ENCODE peak calls at places on chromosomes 4 and X, in five cellular contexts. M is CD8-positive, alpha-beta T cell; R is lower lobe of right lung; Z is cardiac muscle cell; D is heart right ventricle. V is an unnamed sample. For H3K27me3, the result is how much of the 10 kb centered on the place peaks cover.

GRCh38 chrX:40863671-40864070 is 128.3 kb upstream of the MED14 start:
- DNase-seq in D (no peak), M (no peak), Z (no peak), R (no peak), V (no peak)

GRCh38 chrX:151019837-151020236 is 36.7 kb downstream of the HMGB3 start:
- DNase-seq in Z (no peak), D (no peak), M (no peak), R (no peak), V (no peak)

GRCh38 chr4:139665690-139666529 is at the start of gene MGST2:
- DNase-seq in Z (peak), M (peak), R (peak), D (peak), V (peak)

GRCh38 chr4:121256346-121256745 is 92.2 kb upstream of the TNIP3 start:
- DNase-seq in Z (no peak), M (peak), R (no peak), D (no peak), V (peak)

GRCh38 chr4:109648266-109648996 is 54.8 kb downstream of the CASP6 start:
- DNase-seq in M (no peak), R (no peak), D (no peak), Z (no peak), V (no peak)

GRCh38 chr4:108081251-108081650 is 87.5 kb downstream of the LEF1 start:
- DNase-seq in D (no peak), R (no peak), Z (no peak), M (peak), V (no peak)

GRCh38 chr4:8304827-8305695 is 35.5 kb downstream of the HTRA3 start:
- DNase-seq in D (no peak), R (no peak), M (no peak), Z (no peak), V (no peak)

GRCh38 chrX:153828723-153829548 is 1.4 kb downstream of the PDZD4 start:
- DNase-seq in Z (peak), D (no peak), M (no peak), R (no peak), V (no peak)

GRCh38 chrX:23008431-23009099 is 8.8 kb downstream of the DDX53 start:
- DNase-seq in D (no peak), R (no peak), M (no peak), Z (peak), V (peak)

GRCh38 chrX:69153060-69153730 is 12.1 kb downstream of the PJA1 start:
- DNase-seq in M (no peak), D (no peak), Z (peak), R (no peak), V (no peak)

GRCh38 chr4:158046345-158046744 is 126.5 kb downstream of the GASK1B start:
- DNase-seq in Z (no peak), M (no peak), D (no peak), R (no peak), V (no peak)

GRCh38 chr4:153852501-153852900 is 63.6 kb upstream of the SFRP2 start:
- DNase-seq in Z (no peak), R (no peak), M (no peak), D (no peak), V (no peak)

GRCh38 chr4:17241835-17242234 is 270.1 kb downstream of the QDPR start:
- DNase-seq in R (no peak), M (no peak), D (no peak), Z (no peak), V (no peak)

GRCh38 chr4:73523126-73523525 is 41.6 kb downstream of the AFM start:
- DNase-seq in Z (no peak), M (no peak), R (no peak), D (no peak), V (no peak)

GRCh38 chrX:14697453-14697852 is 168.1 kb downstream of the GLRA2 start:
- DNase-seq in R (no peak), M (no peak), Z (peak), D (no peak), V (peak)

GRCh38 chrX:5113128-5113527 is 1115.5 kb downstream of the NLGN4X start:
- DNase-seq in D (no peak), M (no peak), R (no peak), Z (peak), V (peak)

GRCh38 chrX:66110112-66110511 is 53.9 kb upstream of the HEPH start:
- DNase-seq in M (no peak), Z (peak), D (no peak), R (no peak), V (peak)

GRCh38 chr4:163063891-163064290 is 102.8 kb downstream of the NAF1 start:
- DNase-seq in M (no peak), R (no peak), D (no peak), Z (no peak), V (no peak)

GRCh38 chrX:44971674-44972073 is 98.7 kb downstream of the KDM6A start:
- DNase-seq in Z (peak), R (no peak), M (no peak), D (no peak), V (no peak)

GRCh38 chr4:28654618-28655017 is 1794.0 kb downstream of the STIM2 start:
- DNase-seq in Z (no peak), D (no peak), M (no peak), R (no peak), V (peak)

GRCh38 chrX:44344194-44344593 is 722 bp upstream of the EFHC2 start:
- DNase-seq in D (peak), R (peak), Z (no peak), M (peak), V (no peak)

DNA sequence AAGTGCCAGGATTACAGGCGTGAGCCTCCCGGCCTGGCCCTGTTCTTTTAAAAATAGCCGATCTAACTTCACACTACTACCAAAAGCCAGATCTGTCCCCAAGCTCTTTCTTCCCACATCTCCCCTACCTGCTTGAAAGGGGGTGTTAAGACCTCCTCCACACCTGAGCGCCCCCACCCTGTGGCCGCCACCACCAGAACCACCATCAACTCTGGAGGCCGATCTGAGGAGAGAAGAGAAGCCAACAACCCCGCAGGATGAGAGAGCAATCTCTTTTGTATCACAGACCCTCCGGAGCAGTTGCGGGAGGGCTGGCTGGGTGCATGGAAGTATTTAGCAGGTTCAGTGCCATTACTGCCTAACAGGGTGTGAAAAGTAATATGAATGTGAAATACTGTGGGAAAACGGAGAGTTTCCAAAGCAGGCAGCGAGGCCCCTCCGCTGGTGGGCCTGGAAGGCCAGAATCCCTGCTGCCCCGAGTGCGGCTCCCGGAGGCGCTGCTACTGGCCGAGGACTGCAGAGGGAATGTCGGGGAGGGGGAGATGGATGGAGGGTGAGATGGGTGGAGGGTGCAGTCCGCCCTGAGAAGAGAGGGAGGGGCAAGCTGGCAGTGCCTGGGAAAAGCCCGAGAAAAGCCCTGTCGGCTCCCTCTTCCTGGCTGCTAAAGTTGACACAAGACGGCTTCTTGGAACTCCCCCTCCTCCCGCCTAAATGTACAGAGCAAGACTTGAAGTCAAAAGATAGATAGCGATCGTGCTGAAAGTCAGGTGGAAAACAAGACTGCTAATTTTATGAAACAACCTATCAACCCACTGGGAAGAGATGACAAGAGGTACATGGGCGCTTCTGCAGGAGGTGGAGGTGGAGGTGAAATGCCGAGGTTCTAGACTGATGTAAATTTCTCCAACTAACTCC is 22.3 kb downstream of the HAND2 start:
- DNase-seq in Z (peak), D (no peak), M (peak), R (no peak), V (no peak)
- H3K27me3 ChIP-seq in Z (under half), D (under half), M (half or more), R (half or more), V (under half)

GRCh38 chrX:112081781-112082482 is 644 bp downstream of the TRPC5 start:
- DNase-seq in Z (peak), R (no peak), D (no peak), M (no peak), V (no peak)

GRCh38 chrX:112087545-112087944 is 5.0 kb upstream of the TRPC5 start:
- DNase-seq in D (no peak), M (no peak), R (no peak), Z (no peak), V (peak)

GRCh38 chrX:112085149-112085548 is 2.6 kb upstream of the TRPC5 start:
- DNase-seq in D (no peak), R (no peak), Z (no peak), M (no peak), V (no peak)

GRCh38 chrX:112078606-112079005 is 4.0 kb downstream of the TRPC5 start:
- DNase-seq in R (no peak), D (no peak), M (no peak), Z (no peak), V (no peak)

DNA sequence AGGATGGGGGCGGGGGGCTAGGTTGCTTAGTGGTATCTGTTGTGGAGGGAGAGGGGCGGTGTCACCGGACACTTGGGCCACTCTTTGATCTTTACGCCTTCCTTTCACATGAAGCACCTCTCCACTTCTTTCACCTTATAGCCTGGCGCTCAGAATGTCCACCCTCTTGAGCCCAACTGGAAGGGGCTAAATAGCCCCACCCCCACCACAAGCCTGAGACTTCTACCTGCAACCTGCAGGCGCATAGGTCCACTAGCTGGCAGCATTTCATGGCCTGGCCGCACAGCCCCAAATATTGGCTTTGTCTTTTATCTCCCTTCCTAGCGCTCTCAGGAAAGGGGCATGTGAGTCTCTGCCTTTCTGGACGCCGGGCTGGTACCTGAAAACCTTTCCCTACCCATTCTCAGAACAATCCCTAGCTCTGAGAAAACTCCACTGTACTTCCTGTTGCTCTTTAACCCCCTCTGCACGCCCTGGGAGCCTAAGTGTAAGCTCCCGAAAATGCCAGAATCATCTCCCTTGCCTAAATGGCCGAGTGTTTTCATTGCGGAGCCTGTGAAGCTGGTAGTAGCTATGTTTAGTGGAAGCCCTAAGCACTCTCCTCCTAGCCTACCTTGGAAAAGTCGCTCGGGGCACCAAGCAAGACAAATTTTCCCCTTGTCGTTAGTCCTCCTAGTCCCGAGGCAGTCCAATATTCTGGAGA is 1.2 kb upstream of the TRPC5 start:
- DNase-seq in R (no peak), M (no peak), D (no peak), Z (no peak), V (no peak)
- H3K4me3 ChIP-seq in R (no peak), M (no peak), D (no peak), Z (peak), V (no peak)

DNA sequence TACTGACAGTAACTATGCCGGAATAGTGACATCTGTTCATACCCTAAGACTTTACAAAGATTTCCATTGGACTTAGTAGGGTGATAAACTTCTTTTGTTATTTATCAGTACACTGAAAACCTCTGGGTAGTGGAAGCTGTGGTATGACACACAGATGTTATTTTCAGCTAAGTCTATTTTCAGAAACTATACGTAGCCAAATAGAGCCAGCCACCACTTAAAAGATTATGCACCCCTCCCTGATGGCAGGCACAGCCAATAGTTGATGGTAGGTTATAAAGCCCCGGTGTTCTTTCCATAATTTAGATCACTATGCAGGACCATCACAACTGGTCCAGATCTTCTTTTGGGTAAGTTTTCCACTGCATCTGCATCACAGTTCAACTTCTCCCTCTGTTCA is 1603.2 kb upstream of the PABPC4L start:
- DNase-seq in M (no peak), Z (no peak), R (no peak), D (no peak), V (no peak)
- TF ChIP-seq CTCF in M (no peak), Z (no peak), R (no peak), D (no peak), V (no peak)

GRCh38 chr4:186296481-186296880 is 30.5 kb downstream of the F11 start:
- DNase-seq in R (no peak), D (no peak), M (no peak), Z (no peak), V (no peak)
- H3K27me3 ChIP-seq in R (under half), D (under half), M (under half), Z (under half), V (under half)

GRCh38 chrX:149074429-149074828 is 430.7 kb downstream of the IDS start:
- DNase-seq in R (no peak), M (peak), D (peak), Z (peak), V (peak)
- H3K4me3 ChIP-seq in R (no peak), M (no peak), D (no peak), Z (no peak), V (no peak)

GRCh38 chr4:56007154-56007553 is 58.4 kb downstream of the CEP135 start:
- DNase-seq in R (no peak), M (no peak), D (no peak), Z (no peak), V (no peak)
- TF ChIP-seq CTCF in R (no peak), M (no peak), D (no peak), Z (no peak), V (no peak)

GRCh38 chr4:4864443-4864939 is 5.0 kb downstream of the MSX1 start:
- DNase-seq in R (no peak), M (no peak), Z (no peak), D (no peak), V (no peak)
- H3K27me3 ChIP-seq in R (half or more), M (under half), Z (half or more), D (half or more), V (half or more)

GRCh38 chr4:54014761-54015160 is 49.6 kb downstream of the CHIC2 start:
- DNase-seq in R (no peak), M (no peak), D (no peak), Z (no peak), V (no peak)

GRCh38 chr4:54017974-54018373 is 46.4 kb downstream of the CHIC2 start:
- DNase-seq in D (no peak), R (no peak), M (no peak), Z (no peak), V (no peak)

GRCh38 chr4:54016504-54016903 is 47.9 kb downstream of the CHIC2 start:
- DNase-seq in D (no peak), M (no peak), Z (peak), R (no peak), V (no peak)

GRCh38 chr4:54015421-54016065 is 48.9 kb downstream of the CHIC2 start:
- DNase-seq in R (no peak), M (no peak), Z (peak), D (no peak), V (no peak)

DNA sequence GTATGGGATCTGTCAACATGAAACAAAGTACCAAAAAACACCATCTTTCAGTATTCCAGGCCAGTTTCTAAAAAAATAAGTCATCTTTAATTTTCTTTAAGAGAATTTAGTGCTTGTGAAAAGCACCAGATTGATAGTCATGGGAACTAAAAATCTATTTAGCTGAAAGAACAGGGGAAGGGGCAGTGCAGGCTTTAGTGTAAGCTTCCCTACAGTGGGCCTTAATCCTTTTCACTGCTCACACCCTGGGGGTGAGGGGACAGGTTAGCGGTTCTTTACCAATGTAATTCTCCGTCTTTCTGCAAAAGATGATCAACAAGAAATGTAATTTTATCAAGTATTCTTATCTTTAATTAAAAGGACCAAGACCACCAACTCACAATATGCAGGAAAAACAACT is 47.1 kb downstream of the CHIC2 start:
- DNase-seq in M (no peak), R (no peak), Z (no peak), D (no peak), V (no peak)
- H3K4me3 ChIP-seq in M (no peak), R (no peak), Z (no peak), D (no peak), V (no peak)

GRCh38 chr4:63296773-63297172 is 1112.5 kb downstream of the TECRL start:
- DNase-seq in R (no peak), D (no peak), Z (peak), M (no peak), V (no peak)
- TF ChIP-seq CTCF in R (no peak), D (no peak), Z (no peak), M (no peak), V (no peak)

V was measured in A673.